ENCODE peak calls at places on chromosomes 5 and 9, in seven cellular contexts. Q is uterus, B is transverse colon, T is body of pancreas, N is lower leg skin, Y is suprapubic skin, I is endothelial cell of umbilical vein. M is an unnamed sample.

GRCh38 chr5:147863409-147864194 is 14.9 kb upstream of the SCGB3A2 start:
- DNase-seq in Q (no peak), B (no peak), T (no peak), N (no peak), Y (no peak), I (peak; percentile 37), M (no peak)

GRCh38 chr9:16131269-16131668 is 578.4 kb downstream of the CCDC171 start:
- DNase-seq in Q (no peak), B (no peak), T (no peak), N (no peak), Y (no peak), I (no peak), M (no peak)

GRCh38 chr9:6907772-6908381 is 150.1 kb downstream of the KDM4C start:
- DNase-seq in Q (no peak), B (no peak), T (no peak), N (no peak), Y (no peak), I (peak; percentile 64), M (peak; percentile 56)

GRCh38 chr5:93926831-93927600 is 185.6 kb upstream of the POU5F2 start:
- DNase-seq in Q (no peak), B (no peak), T (no peak), N (no peak), Y (no peak), I (no peak), M (no peak)

GRCh38 chr5:10863763-10864383 is 102.8 kb upstream of the DAP start:
- DNase-seq in Q (no peak), B (peak; percentile 49), T (peak; percentile 69), N (no peak), Y (no peak), I (peak; percentile 37), M (peak; percentile 52)

GRCh38 chr9:1210954-1211353 is 160.8 kb downstream of the DMRT2 start:
- DNase-seq in Q (no peak), B (no peak), T (no peak), N (no peak), Y (no peak), I (no peak), M (no peak)

GRCh38 chr9:123318961-123319421 is 37.0 kb upstream of the CRB2 start:
- DNase-seq in Q (peak; percentile 46), B (no peak), T (peak; percentile 29), N (no peak), Y (no peak), I (no peak), M (no peak)

GRCh38 chr9:128548876-128549275 is 3.5 kb upstream of the SPTAN1 start:
- DNase-seq in Q (no peak), B (no peak), T (no peak), N (no peak), Y (no peak), I (no peak), M (no peak)

GRCh38 chr9:70324963-70325362 is 66.2 kb downstream of the SMC5 start:
- DNase-seq in Q (no peak), B (no peak), T (no peak), N (no peak), Y (no peak), I (no peak), M (no peak)

GRCh38 chr9:84141762-84142370 is 161.3 kb downstream of the RMI1 start:
- DNase-seq in Q (no peak), B (no peak), T (no peak), N (no peak), Y (no peak), I (no peak), M (no peak)

GRCh38 chr9:34151398-34151797 is 24.9 kb upstream of the DCAF12 start:
- DNase-seq in Q (no peak), B (no peak), T (no peak), N (no peak), Y (no peak), I (no peak), M (peak; percentile 84)

GRCh38 chr5:150209020-150209635 is 19.3 kb downstream of the SLC6A7 start:
- DNase-seq in Q (no peak), B (peak; percentile 85), T (peak; percentile 39), N (no peak), Y (peak; percentile 77), I (no peak), M (no peak)

GRCh38 chr9:37262410-37262809 is 142.0 kb downstream of the ZCCHC7 start:
- DNase-seq in Q (no peak), B (no peak), T (peak; percentile 18), N (no peak), Y (no peak), I (peak; percentile 60), M (peak; percentile 10)

GRCh38 chr5:37044120-37044519 is 167.6 kb downstream of the NIPBL start:
- DNase-seq in Q (no peak), B (no peak), T (no peak), N (no peak), Y (no peak), I (no peak), M (no peak)

GRCh38 chr9:14312721-14313377 is 1.1 kb downstream of the NFIB start:
- DNase-seq in Q (no peak), B (peak; percentile 17), T (peak; percentile 63), N (no peak), Y (no peak), I (peak; percentile 53), M (peak; percentile 22)

GRCh38 chr5:174549254-174549653 is 175.1 kb upstream of the MSX2 start:
- DNase-seq in Q (no peak), B (no peak), T (no peak), N (peak; percentile 32), Y (no peak), I (no peak), M (no peak)

GRCh38 chr9:93301291-93301811 is 117.4 kb downstream of the WNK2 start:
- DNase-seq in Q (peak; percentile 10), B (no peak), T (no peak), N (peak; percentile 83), Y (peak; percentile 55), I (no peak), M (no peak)

GRCh38 chr5:28766565-28767158 is 1728.3 kb upstream of the CDH9 start:
- DNase-seq in Q (no peak), B (no peak), T (no peak), N (no peak), Y (no peak), I (peak; percentile 6), M (peak; percentile 55)

GRCh38 chr5:10199700-10200099 is 50.0 kb downstream of the ATPSCKMT start:
- DNase-seq in Q (no peak), B (no peak), T (no peak), N (no peak), Y (no peak), I (no peak), M (no peak)

GRCh38 chr9:26537211-26537610 is 355.4 kb downstream of the CAAP1 start:
- DNase-seq in Q (no peak), B (no peak), T (no peak), N (no peak), Y (no peak), I (no peak), M (no peak)

GRCh38 chr5:134510970-134511795 is 14.3 kb upstream of the JADE2 start:
- DNase-seq in Q (no peak), B (no peak), T (peak; percentile 38), N (no peak), Y (no peak), I (peak; percentile 58), M (no peak)
- TF ChIP-seq POLR2A in Q (no peak), B (no peak), T (no peak), N (no peak), Y (no peak), I (no peak), M (no peak)

GRCh38 chr5:179166171-179166885 is 106.2 kb downstream of the ZNF354C start:
- DNase-seq in Q (no peak), B (no peak), T (no peak), N (no peak), Y (peak; percentile 62), I (no peak), M (no peak)
- TF ChIP-seq POLR2A in Q (no peak), B (no peak), T (no peak), N (no peak), Y (no peak), I (no peak), M (no peak)

GRCh38 chr5:170280090-170280493 is 17.5 kb downstream of the LCP2 start:
- DNase-seq in Q (peak; percentile 69), B (no peak), T (no peak), N (peak; percentile 31), Y (no peak), I (no peak), M (no peak)

GRCh38 chr5:170283296-170283695 is 14.3 kb downstream of the LCP2 start:
- DNase-seq in Q (no peak), B (no peak), T (no peak), N (no peak), Y (no peak), I (no peak), M (no peak)

GRCh38 chr5:170275376-170275994 is 22.1 kb downstream of the LCP2 start:
- DNase-seq in Q (no peak), B (no peak), T (no peak), N (no peak), Y (no peak), I (no peak), M (no peak)

GRCh38 chr5:170277953-170278352 is 19.6 kb downstream of the LCP2 start:
- DNase-seq in Q (no peak), B (no peak), T (no peak), N (no peak), Y (no peak), I (no peak), M (no peak)

DNA sequence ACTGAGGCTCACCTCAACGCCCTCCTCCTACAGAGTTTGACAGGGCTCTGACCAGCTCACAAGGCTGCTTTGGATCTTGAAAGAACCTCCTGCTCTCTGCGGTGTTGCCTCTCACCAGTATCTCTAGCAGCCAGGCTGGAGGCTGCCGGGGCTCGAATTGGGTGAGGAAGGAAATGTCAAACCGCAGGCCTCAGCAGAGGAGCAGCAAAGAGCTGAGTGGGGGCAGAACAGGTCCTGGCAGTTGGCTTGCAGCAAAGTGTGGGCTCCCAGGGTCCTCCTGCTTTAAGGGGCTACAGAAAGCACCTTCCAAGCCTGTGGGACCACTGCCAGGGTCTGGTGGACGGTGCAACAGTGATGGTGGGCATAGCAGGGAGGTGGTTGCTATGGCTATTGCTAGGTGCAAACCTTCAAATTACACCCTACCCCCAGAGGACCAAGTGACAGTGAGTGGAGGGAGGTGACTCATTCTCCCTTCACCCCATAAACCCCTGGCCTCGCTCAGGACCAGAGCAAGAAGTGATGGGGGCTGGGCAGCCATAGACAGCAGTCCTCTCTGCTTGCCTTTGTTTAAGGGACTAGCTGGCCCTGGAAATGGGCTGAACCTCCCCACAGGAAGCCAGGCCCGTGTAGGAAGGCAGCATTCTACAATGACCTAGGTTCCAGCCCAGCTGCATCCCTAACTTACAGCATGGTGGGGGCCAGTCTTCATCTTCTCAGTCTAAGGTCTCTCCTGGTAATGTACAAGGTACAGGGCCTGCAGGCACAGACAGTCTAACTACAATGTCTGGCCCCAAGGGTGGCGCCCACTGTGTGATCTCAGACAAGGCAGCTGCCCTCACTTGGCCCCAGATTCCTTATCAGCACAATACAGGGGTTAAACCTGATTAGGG is 18.7 kb downstream of the LCP2 start:
- DNase-seq in Q (no peak), B (peak; percentile 70), T (peak; percentile 31), N (peak; percentile 82), Y (no peak), I (no peak), M (peak; percentile 65)
- TF ChIP-seq POLR2A in Q (no peak), B (no peak), T (no peak), N (no peak), Y (no peak), I (no peak), M (peak; percentile 43)

DNA sequence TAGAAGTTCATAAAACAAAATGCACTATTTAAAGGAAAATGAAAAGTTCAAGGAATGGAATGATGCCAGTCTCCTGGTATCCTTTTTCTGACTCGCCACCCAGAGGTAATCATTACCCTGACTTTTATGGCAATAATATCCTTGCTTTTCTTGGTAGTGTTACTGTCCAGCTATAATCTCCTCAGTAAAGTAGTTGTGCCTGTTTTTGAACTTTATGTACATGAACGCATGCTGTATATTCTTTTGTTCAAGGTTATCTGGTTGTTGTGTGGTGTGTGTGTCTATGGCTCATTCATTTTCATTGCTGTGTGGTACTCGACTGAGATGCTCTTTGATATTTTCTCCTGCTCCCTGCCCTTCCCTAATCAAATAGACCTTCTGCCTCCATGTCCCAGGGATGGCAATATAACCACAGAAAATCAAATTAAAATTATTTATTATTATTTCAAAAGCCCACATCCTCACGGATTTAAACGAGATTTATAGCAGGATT is 29.2 kb upstream of the FBP1 start:
- DNase-seq in Q (no peak), B (no peak), T (no peak), N (no peak), Y (no peak), I (no peak), M (no peak)
- TF ChIP-seq POLR2A in Q (no peak), B (no peak), T (no peak), N (no peak), Y (no peak), I (no peak), M (no peak)

M was measured in erythroblast.